ENCODE peak calls at places on chromosomes 6 and 20, in seven cellular contexts. One of them, this sample, is unnamed.

GRCh38 chr20:56778765-56779195 is 149.7 kb downstream of the TFAP2C start:
- DNase-seq in EL: no peak
- DNase-seq in astrocyte of the spinal cord: peak; percentile 51
- DNase-seq in thoracic aorta: no peak
- DNase-seq in T-helper 2 cell: no peak
- DNase-seq in Right ventricle myocardium superior: peak; percentile 54
- DNase-seq in lower leg skin: no peak
- DNase-seq in this sample: peak; percentile 13

GRCh38 chr6:98985391-98985790 is 37.6 kb upstream of the FBXL4 start:
- DNase-seq in EL: no peak
- DNase-seq in astrocyte of the spinal cord: no peak
- DNase-seq in thoracic aorta: no peak
- DNase-seq in T-helper 2 cell: no peak
- DNase-seq in Right ventricle myocardium superior: no peak
- DNase-seq in lower leg skin: no peak
- DNase-seq in this sample: no peak

GRCh38 chr6:138765896-138766487 is 7.6 kb upstream of the CCDC28A start:
- DNase-seq in EL: peak; percentile 26
- DNase-seq in astrocyte of the spinal cord: peak; percentile 72
- DNase-seq in thoracic aorta: no peak
- DNase-seq in T-helper 2 cell: no peak
- DNase-seq in Right ventricle myocardium superior: no peak
- DNase-seq in lower leg skin: no peak
- DNase-seq in this sample: no peak

GRCh38 chr6:140071601-140072062 is 697.2 kb upstream of the CITED2 start:
- DNase-seq in EL: peak; percentile 90
- DNase-seq in astrocyte of the spinal cord: peak; percentile 72
- DNase-seq in thoracic aorta: no peak
- DNase-seq in T-helper 2 cell: no peak
- DNase-seq in Right ventricle myocardium superior: no peak
- DNase-seq in lower leg skin: no peak
- DNase-seq in this sample: no peak

GRCh38 chr20:63652192-63652980 is 838 bp downstream of the STMN3 start:
- DNase-seq in EL: peak; percentile 41
- DNase-seq in astrocyte of the spinal cord: no peak
- DNase-seq in thoracic aorta: no peak
- DNase-seq in T-helper 2 cell: no peak
- DNase-seq in Right ventricle myocardium superior: peak; percentile 54
- DNase-seq in lower leg skin: no peak
- DNase-seq in this sample: no peak

GRCh38 chr20:57656821-57657536 is 36.8 kb upstream of the ZBP1 start:
- DNase-seq in EL: no peak
- DNase-seq in astrocyte of the spinal cord: no peak
- DNase-seq in thoracic aorta: peak; percentile 1
- DNase-seq in T-helper 2 cell: no peak
- DNase-seq in Right ventricle myocardium superior: peak; percentile 30
- DNase-seq in lower leg skin: peak; percentile 14
- DNase-seq in this sample: no peak

GRCh38 chr6:72130327-72130726 is 244.0 kb downstream of the RIMS1 start:
- DNase-seq in EL: no peak
- DNase-seq in astrocyte of the spinal cord: no peak
- DNase-seq in thoracic aorta: no peak
- DNase-seq in T-helper 2 cell: no peak
- DNase-seq in Right ventricle myocardium superior: no peak
- DNase-seq in lower leg skin: no peak
- DNase-seq in this sample: no peak

GRCh38 chr6:147395158-147395557 is 113.3 kb upstream of the SAMD5 start:
- DNase-seq in EL: peak; percentile 21
- DNase-seq in astrocyte of the spinal cord: peak; percentile 21
- DNase-seq in thoracic aorta: no peak
- DNase-seq in T-helper 2 cell: no peak
- DNase-seq in Right ventricle myocardium superior: no peak
- DNase-seq in lower leg skin: no peak
- DNase-seq in this sample: no peak

GRCh38 chr6:113146878-113147277 is 710.3 kb upstream of the MARCKS start:
- DNase-seq in EL: no peak
- DNase-seq in astrocyte of the spinal cord: no peak
- DNase-seq in thoracic aorta: no peak
- DNase-seq in T-helper 2 cell: no peak
- DNase-seq in Right ventricle myocardium superior: no peak
- DNase-seq in lower leg skin: no peak
- DNase-seq in this sample: no peak

GRCh38 chr20:25493137-25493536 is 85.7 kb downstream of the GINS1 start:
- DNase-seq in EL: no peak
- DNase-seq in astrocyte of the spinal cord: no peak
- DNase-seq in thoracic aorta: no peak
- DNase-seq in T-helper 2 cell: no peak
- DNase-seq in Right ventricle myocardium superior: no peak
- DNase-seq in lower leg skin: no peak
- DNase-seq in this sample: no peak

GRCh38 chr6:109979033-109979921 is 1.2 kb downstream of the GPR6 start:
- DNase-seq in EL: no peak
- DNase-seq in astrocyte of the spinal cord: no peak
- DNase-seq in thoracic aorta: no peak
- DNase-seq in T-helper 2 cell: no peak
- DNase-seq in Right ventricle myocardium superior: no peak
- DNase-seq in lower leg skin: no peak
- DNase-seq in this sample: peak; percentile 14

GRCh38 chr6:105897131-105897530 is 189.0 kb upstream of the PRDM1 start:
- DNase-seq in EL: no peak
- DNase-seq in astrocyte of the spinal cord: no peak
- DNase-seq in thoracic aorta: no peak
- DNase-seq in T-helper 2 cell: no peak
- DNase-seq in Right ventricle myocardium superior: no peak
- DNase-seq in lower leg skin: no peak
- DNase-seq in this sample: no peak

GRCh38 chr6:11171952-11172351 is 60.4 kb upstream of the ERVFRD-1 start:
- DNase-seq in EL: no peak
- DNase-seq in astrocyte of the spinal cord: no peak
- DNase-seq in thoracic aorta: no peak
- DNase-seq in T-helper 2 cell: no peak
- DNase-seq in Right ventricle myocardium superior: no peak
- DNase-seq in lower leg skin: no peak
- DNase-seq in this sample: no peak

GRCh38 chr20:38889792-38890496 is 36.3 kb upstream of the FAM83D start:
- DNase-seq in EL: no peak
- DNase-seq in astrocyte of the spinal cord: no peak
- DNase-seq in thoracic aorta: no peak
- DNase-seq in T-helper 2 cell: no peak
- DNase-seq in Right ventricle myocardium superior: no peak
- DNase-seq in lower leg skin: no peak
- DNase-seq in this sample: no peak

This sample was measured in heart right ventricle.